ENCODE peak calls at places on chromosome 7, in nine cellular contexts. I is Panc1; P is activated CD4-positive, CD25-positive, alpha-beta regulatory T cell; O is germinal center; V is endodermal cell; C is psoas muscle; Y is IMR-90; F is fibroblast of mammary gland; D is GM12891. S is an unnamed sample.

GRCh38 chr7:22995011-22995410 is 18.9 kb downstream of the HYCC1 start:
- DNase-seq in I (no peak), P (no peak), O (no peak), V (no peak), C (no peak), Y (no peak), F (no peak), D (no peak), S (no peak)

GRCh38 chr7:20316706-20317105 is 14.0 kb upstream of the ITGB8 start:
- DNase-seq in I (no peak), P (no peak), O (no peak), V (no peak), C (no peak), Y (no peak), F (no peak), D (no peak), S (no peak)

GRCh38 chr7:2138146-2138765 is 94.5 kb downstream of the MAD1L1 start:
- DNase-seq in I (no peak), P (no peak), O (peak; percentile 82), V (no peak), C (no peak), Y (no peak), F (no peak), D (peak; percentile 95), S (no peak)

GRCh38 chr7:159030490-159031134 is 114.1 kb downstream of the VIPR2 start:
- DNase-seq in I (no peak), P (no peak), O (no peak), V (peak; percentile 93), C (peak; percentile 84), Y (no peak), F (peak; percentile 15), D (no peak), S (no peak)

GRCh38 chr7:122984021-122984420 is 11.5 kb downstream of the TAS2R16 start:
- DNase-seq in I (no peak), P (no peak), O (no peak), V (no peak), C (no peak), Y (no peak), F (no peak), D (no peak), S (no peak)

GRCh38 chr7:25759748-25760147 is 392.2 kb upstream of the NFE2L3 start:
- DNase-seq in I (no peak), P (no peak), O (no peak), V (peak; percentile 80), C (no peak), Y (no peak), F (no peak), D (no peak), S (no peak)

GRCh38 chr7:36523371-36523953 is 133.8 kb downstream of the ANLN start:
- DNase-seq in I (no peak), P (no peak), O (no peak), V (no peak), C (no peak), Y (no peak), F (no peak), D (no peak), S (no peak)

GRCh38 chr7:134084488-134085144 is 42.5 kb upstream of the LRGUK start:
- DNase-seq in I (no peak), P (no peak), O (peak; percentile 16), V (no peak), C (no peak), Y (no peak), F (no peak), D (no peak), S (no peak)

GRCh38 chr7:36860679-36861078 is 136.4 kb upstream of the AOAH start:
- DNase-seq in I (no peak), P (no peak), O (no peak), V (no peak), C (no peak), Y (no peak), F (no peak), D (no peak), S (no peak)

GRCh38 chr7:149624006-149624405 is 126.4 kb upstream of the ZNF746 start:
- DNase-seq in I (no peak), P (no peak), O (peak; percentile 25), V (peak; percentile 66), C (peak; percentile 63), Y (peak; percentile 11), F (peak; percentile 9), D (peak; percentile 30), S (no peak)

GRCh38 chr7:39355664-39356063 is 210.5 kb upstream of the YAE1 start:
- DNase-seq in I (no peak), P (no peak), O (no peak), V (no peak), C (no peak), Y (no peak), F (no peak), D (no peak), S (no peak)

GRCh38 chr7:16564909-16565426 is 38.3 kb downstream of the LRRC72 start:
- DNase-seq in I (peak; percentile 42), P (no peak), O (peak; percentile 54), V (no peak), C (no peak), Y (peak; percentile 55), F (peak; percentile 57), D (no peak), S (peak; percentile 72)

GRCh38 chr7:48087349-48087748 is 1.7 kb upstream of the UPP1 start:
- DNase-seq in I (no peak), P (no peak), O (no peak), V (peak; percentile 45), C (no peak), Y (peak; percentile 86), F (peak; percentile 83), D (no peak), S (peak; percentile 82)

GRCh38 chr7:55128693-55129394 is 110.0 kb downstream of the EGFR start:
- DNase-seq in I (no peak), P (no peak), O (no peak), V (no peak), C (peak; percentile 79), Y (peak; percentile 63), F (peak; percentile 84), D (no peak), S (peak; percentile 75)

GRCh38 chr7:41010418-41010817 is 692.5 kb downstream of the INHBA start:
- DNase-seq in I (no peak), P (no peak), O (no peak), V (no peak), C (no peak), Y (peak; percentile 10), F (peak; percentile 49), D (no peak), S (peak; percentile 49)

GRCh38 chr7:93690021-93690420 is 115.5 kb upstream of the CALCR start:
- DNase-seq in I (no peak), P (no peak), O (no peak), V (no peak), C (no peak), Y (no peak), F (no peak), D (no peak), S (no peak)

GRCh38 chr7:45435846-45436245 is 138.3 kb upstream of the ADCY1 start:
- DNase-seq in I (peak; percentile 20), P (no peak), O (no peak), V (no peak), C (no peak), Y (peak; percentile 47), F (peak; percentile 93), D (no peak), S (peak; percentile 30)

GRCh38 chr7:154862153-154862791 is 140.7 kb downstream of the PAXIP1 start:
- DNase-seq in I (no peak), P (no peak), O (no peak), V (no peak), C (no peak), Y (no peak), F (no peak), D (no peak), S (no peak)

GRCh38 chr7:39172137-39172536 is 194.4 kb downstream of the POU6F2 start:
- DNase-seq in I (no peak), P (no peak), O (no peak), V (no peak), C (no peak), Y (no peak), F (no peak), D (no peak), S (no peak)

GRCh38 chr7:372939-373791 is 83.2 kb downstream of the FOXL3 start:
- DNase-seq in I (no peak), P (no peak), O (no peak), V (peak; percentile 74), C (peak; percentile 39), Y (no peak), F (no peak), D (no peak), S (no peak)

GRCh38 chr7:106127984-106128780 is 16.1 kb upstream of the SYPL1 start:
- DNase-seq in I (no peak), P (no peak), O (no peak), V (no peak), C (no peak), Y (peak; percentile 43), F (peak; percentile 42), D (no peak), S (no peak)

GRCh38 chr7:3641556-3641955 is 340.5 kb downstream of the SDK1 start:
- DNase-seq in I (no peak), P (no peak), O (no peak), V (no peak), C (no peak), Y (no peak), F (no peak), D (no peak), S (no peak)

GRCh38 chr7:127390817-127391590 is 1.5 kb downstream of the ZNF800 start:
- DNase-seq in I (no peak), P (no peak), O (no peak), V (no peak), C (no peak), Y (no peak), F (no peak), D (no peak), S (no peak)

GRCh38 chr7:82696631-82697030 is 253.1 kb upstream of the CACNA2D1 start:
- DNase-seq in I (no peak), P (no peak), O (no peak), V (no peak), C (no peak), Y (no peak), F (no peak), D (no peak), S (no peak)

GRCh38 chr7:4681218-4681851 is 760 bp upstream of the FOXK1 start:
- DNase-seq in I (no peak), P (no peak), O (no peak), V (no peak), C (no peak), Y (no peak), F (no peak), D (no peak), S (no peak)

GRCh38 chr7:77450613-77451012 is 34.5 kb upstream of the GSAP start:
- DNase-seq in I (no peak), P (no peak), O (no peak), V (no peak), C (no peak), Y (no peak), F (no peak), D (no peak), S (no peak)

GRCh38 chr7:128937647-128938523 is at the start of gene IRF5:
- DNase-seq in I (no peak), P (no peak), O (peak; percentile 29), V (peak; percentile 81), C (no peak), Y (no peak), F (no peak), D (no peak), S (no peak)

S was measured in fibroblast of the aortic adventitia.